ENCODE peak calls at places on chromosomes 12 and 14, in nine cellular contexts. T, V, O, M, U, B, Q, Z and Y are unnamed samples. For H3K27me3 and H3K9me3, the result is how much of the 10 kb centered on the place peaks cover.

GRCh38 chr12:50101663-50102062 is 2.1 kb upstream of the GPD1 start:
- DNase-seq in O (no peak), U (no peak), V (no peak), M (no peak), Q (peak), B (no peak), Z (peak), T (no peak), Y (peak)

GRCh38 chr12:131755305-131756113 is 44.6 kb downstream of the SFSWAP start:
- DNase-seq in Q (peak), T (no peak), B (no peak), M (no peak), O (no peak), Z (peak), U (no peak), V (no peak), Y (no peak)

GRCh38 chr14:88550078-88550477 is 4.7 kb downstream of the PTPN21 start:
- DNase-seq in T (no peak), V (no peak), B (no peak), U (no peak), O (no peak), M (no peak), Q (no peak), Z (no peak), Y (no peak)

GRCh38 chr12:124567673-124568373 is 411 bp upstream of the NCOR2 start:
- DNase-seq in B (peak), O (peak), T (peak), Z (no peak), M (peak), V (peak), Q (peak), U (no peak), Y (peak)

GRCh38 chr12:32690927-32691326 is 11.8 kb downstream of the DNM1L start:
- DNase-seq in U (no peak), O (no peak), Z (no peak), T (no peak), Q (no peak), M (no peak), B (no peak), V (no peak), Y (no peak)

GRCh38 chr12:32181498-32182175 is 75.0 kb downstream of the BICD1 start:
- DNase-seq in T (no peak), Z (no peak), U (no peak), V (no peak), O (no peak), M (no peak), B (no peak), Q (peak), Y (no peak)

GRCh38 chr12:91774471-91774921 is 371.1 kb downstream of the BTG1 start:
- DNase-seq in B (no peak), V (peak), Z (no peak), M (no peak), U (no peak), Q (peak), O (no peak), T (no peak), Y (peak)

GRCh38 chr12:108253540-108253939 is 85.6 kb downstream of the CMKLR1 start:
- DNase-seq in B (no peak), V (no peak), U (no peak), Z (no peak), O (no peak), Q (no peak), T (no peak), M (no peak), Y (no peak)

GRCh38 chr12:65670775-65671174 is 153.5 kb upstream of the HMGA2 start:
- DNase-seq in B (no peak), Q (no peak), U (no peak), Z (no peak), T (no peak), M (no peak), V (no peak), O (no peak), Y (no peak)

GRCh38 chr12:121860257-121860656 is 1.6 kb upstream of the HPD start:
- DNase-seq in V (no peak), U (no peak), M (no peak), O (no peak), Q (no peak), Z (no peak), B (no peak), T (no peak), Y (no peak)

GRCh38 chr14:103301512-103302197 is 32.4 kb upstream of the EIF5 start:
- DNase-seq in Q (no peak), O (no peak), V (no peak), Z (no peak), T (no peak), M (peak), B (no peak), U (no peak), Y (no peak)

GRCh38 chr14:61521773-61522172 is 173.5 kb upstream of the HIF1A start:
- DNase-seq in Z (no peak), O (no peak), M (no peak), U (no peak), T (no peak), Q (no peak), V (no peak), B (no peak), Y (no peak)

GRCh38 chr12:64400041-64400440 is 4.2 kb upstream of the XPOT start:
- DNase-seq in O (no peak), U (no peak), V (no peak), Q (peak), B (no peak), M (no peak), Z (no peak), T (no peak), Y (peak)

GRCh38 chr12:116687888-116688287 is 50.0 kb downstream of the SPRING1 start:
- DNase-seq in Z (peak), O (peak), M (peak), T (peak), B (no peak), Q (no peak), U (no peak), V (peak), Y (no peak)

GRCh38 chr12:131105736-131106356 is 152.1 kb downstream of the ADGRD1 start:
- DNase-seq in T (peak), M (peak), Q (no peak), U (no peak), Z (no peak), B (peak), V (no peak), O (no peak), Y (no peak)

GRCh38 chr14:75370416-75371205 is 57.2 kb upstream of the JDP2 start:
- DNase-seq in O (no peak), V (no peak), T (no peak), U (no peak), M (no peak), Z (no peak), Q (no peak), B (no peak), Y (no peak)

GRCh38 chr12:109951136-109951535 is 45.0 kb downstream of the GIT2 start:
- DNase-seq in O (no peak), V (no peak), B (no peak), T (no peak), Z (peak), U (no peak), M (no peak), Q (peak), Y (peak)

GRCh38 chr12:92759634-92760268 is 57.0 kb downstream of the PLEKHG7 start:
- DNase-seq in U (no peak), O (no peak), T (no peak), Q (peak), B (no peak), M (no peak), Z (peak), V (peak), Y (peak)

GRCh38 chr14:99731536-99732435 is 47.7 kb downstream of the CYP46A1 start:
- DNase-seq in Q (no peak), Z (no peak), B (no peak), T (peak), O (peak), U (no peak), V (peak), M (peak), Y (no peak)

GRCh38 chr12:5565933-5566632 is 134.2 kb downstream of the NTF3 start:
- DNase-seq in U (no peak), B (no peak), V (peak), Q (peak), T (no peak), O (no peak), Z (no peak), M (no peak), Y (peak)

GRCh38 chr12:92702754-92703679 is at the start of gene PLEKHG7:
- DNase-seq in M (no peak), U (no peak), V (no peak), Q (no peak), T (no peak), O (no peak), B (no peak), Z (no peak), Y (no peak)

GRCh38 chr14:91230363-91231035 is 14.0 kb downstream of the GPR68 start:
- DNase-seq in V (no peak), Q (no peak), Z (no peak), U (no peak), M (no peak), B (no peak), T (no peak), O (no peak), Y (no peak)
- H3K4me3 ChIP-seq in V (no peak), Q (peak), Z (no peak), U (peak), M (no peak), B (no peak), T (no peak), O (no peak), Y (no peak)

DNA sequence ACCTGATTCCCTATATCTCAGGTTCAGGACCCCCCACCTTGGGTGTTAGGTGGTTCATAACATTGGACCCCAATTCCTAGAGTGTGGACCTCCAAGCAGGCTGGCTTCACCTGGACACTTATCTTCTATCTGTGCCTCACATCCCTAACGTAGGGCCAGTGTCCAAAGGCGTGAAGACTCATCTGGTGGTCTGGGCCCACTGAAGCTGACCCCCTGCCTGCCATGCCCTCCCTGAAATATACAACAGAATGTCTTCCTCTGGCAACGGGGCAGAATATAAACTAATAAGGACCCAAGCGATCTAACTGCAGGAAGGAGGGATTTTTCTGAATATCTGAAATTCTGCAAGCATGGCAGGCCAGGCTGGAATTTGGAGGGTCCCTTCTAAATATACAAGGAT is 5.6 kb downstream of the HOXC13 start:
- DNase-seq in V (no peak), U (no peak), O (no peak), Q (no peak), M (no peak), B (no peak), Z (no peak), T (no peak), Y (no peak)
- H3K27me3 ChIP-seq in V (under half), U (under half), O (under half), Q (half or more), M (under half), B (under half), Z (under half), T (half or more), Y (half or more)

DNA sequence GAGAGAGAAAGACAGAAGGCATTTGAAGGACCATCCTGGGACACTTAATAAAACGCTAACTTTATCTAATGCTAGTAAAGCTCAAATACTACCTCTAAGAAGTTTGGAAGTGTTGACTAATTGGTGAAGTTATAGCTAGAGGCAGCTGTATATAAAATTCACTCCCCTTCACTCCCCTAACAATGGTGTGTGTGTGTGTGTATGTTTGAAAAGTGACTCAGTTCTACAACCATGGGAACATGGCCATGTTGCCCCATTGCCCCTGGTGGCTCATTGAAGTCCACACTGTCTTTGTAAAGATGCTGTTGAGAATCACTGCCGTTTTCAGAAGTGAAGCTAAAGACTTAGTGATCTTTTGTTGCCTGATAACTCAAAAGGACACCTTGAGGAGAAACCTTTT is 262.4 kb downstream of the NPAS3 start:
- DNase-seq in Q (no peak), O (no peak), U (no peak), V (no peak), M (no peak), T (no peak), B (no peak), Z (no peak), Y (no peak)
- H3K9me3 ChIP-seq in Q (under half), O (under half), U (under half), V (under half), M (under half), T (under half), B (under half), Z (under half), Y (under half)

GRCh38 chr14:51398898-51399297 is 158.9 kb downstream of the TMX1 start:
- DNase-seq in T (peak), Z (no peak), U (no peak), M (no peak), Q (peak), B (no peak), V (peak), O (peak), Y (peak)

GRCh38 chr14:51394804-51395203 is 154.8 kb downstream of the TMX1 start:
- DNase-seq in O (no peak), V (no peak), U (no peak), T (no peak), M (no peak), Q (peak), B (no peak), Z (no peak), Y (no peak)

GRCh38 chr14:51395361-51395849 is 155.4 kb downstream of the TMX1 start:
- DNase-seq in Q (peak), B (no peak), O (peak), U (no peak), M (no peak), T (peak), Z (no peak), V (peak), Y (peak)

GRCh38 chr14:51394391-51394790 is 154.3 kb downstream of the TMX1 start:
- DNase-seq in Z (no peak), Q (peak), O (no peak), B (no peak), U (no peak), T (no peak), V (no peak), M (no peak), Y (no peak)

DNA sequence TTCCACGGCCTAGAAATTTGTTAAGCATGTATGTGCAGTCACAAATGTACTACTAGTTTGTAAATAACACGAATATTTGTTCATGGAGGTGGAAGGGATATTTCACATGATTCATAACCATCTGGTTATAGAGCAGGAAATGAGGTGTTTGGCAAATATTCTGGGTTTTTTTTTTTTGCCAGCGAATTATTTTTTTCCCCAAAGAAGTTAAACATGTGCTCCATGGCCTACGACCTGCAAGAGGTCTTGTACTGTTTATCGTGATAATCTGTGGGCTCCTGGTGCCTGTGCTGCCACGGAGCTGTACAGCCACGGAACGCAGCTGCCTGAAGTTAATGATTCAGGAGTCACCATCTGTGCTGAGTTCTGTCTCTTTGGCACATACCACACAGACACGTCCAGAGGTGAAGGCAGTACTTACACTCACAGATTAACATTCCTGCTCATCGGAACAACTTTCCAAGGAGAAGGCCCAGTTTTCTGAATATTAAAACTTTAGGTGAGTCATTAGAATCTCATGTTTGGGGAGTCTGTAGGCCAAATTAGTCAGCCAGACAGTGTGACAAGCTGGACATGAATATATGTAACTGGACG is 156.3 kb downstream of the TMX1 start:
- DNase-seq in V (peak), Z (no peak), O (no peak), Q (peak), U (peak), T (no peak), M (no peak), B (peak), Y (peak)
- H3K4me3 ChIP-seq in V (no peak), Z (no peak), O (no peak), Q (peak), U (peak), T (no peak), M (no peak), B (no peak), Y (peak)

GRCh38 chr12:128970110-128970509 is 116.8 kb downstream of the GLT1D1 start:
- DNase-seq in M (no peak), T (no peak), Z (no peak), Q (no peak), V (no peak), B (no peak), U (no peak), O (no peak), Y (no peak)

GRCh38 chr12:128969480-128970055 is 116.3 kb downstream of the GLT1D1 start:
- DNase-seq in M (no peak), T (no peak), B (no peak), Z (no peak), U (no peak), O (no peak), Q (peak), V (no peak), Y (no peak)

GRCh38 chr12:128970941-128971340 is 117.7 kb downstream of the GLT1D1 start:
- DNase-seq in M (no peak), Q (no peak), T (no peak), B (no peak), Z (no peak), V (no peak), O (no peak), U (no peak), Y (no peak)

GRCh38 chr12:128966411-128966810 is 113.1 kb downstream of the GLT1D1 start:
- DNase-seq in M (no peak), V (no peak), T (no peak), U (no peak), Q (no peak), Z (no peak), B (no peak), O (no peak), Y (no peak)

DNA sequence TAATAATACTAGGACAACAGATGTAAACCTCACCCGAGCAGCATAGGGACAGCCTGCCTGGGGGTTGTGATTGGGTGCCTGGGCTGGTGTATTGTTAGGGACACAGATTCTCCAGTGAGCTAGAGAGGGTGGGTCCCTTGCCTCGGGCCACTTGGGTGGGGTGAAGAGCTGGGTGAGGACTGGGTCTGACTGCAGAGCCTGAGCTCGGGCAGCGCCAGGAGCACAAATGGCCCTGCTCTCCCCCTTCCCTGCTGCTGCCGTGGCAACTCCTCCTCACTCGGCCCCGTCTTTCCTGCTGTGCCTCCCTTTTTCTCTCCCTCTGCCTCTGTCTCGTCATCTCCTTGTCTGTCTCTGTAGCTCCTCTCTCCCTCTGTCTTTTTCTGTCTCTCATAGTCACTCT is 115.4 kb downstream of the GLT1D1 start:
- DNase-seq in V (no peak), U (no peak), Q (no peak), T (no peak), B (no peak), Z (no peak), O (no peak), M (no peak), Y (no peak)
- H3K27me3 ChIP-seq in V (under half), U (under half), Q (under half), T (under half), B (under half), Z (under half), O (under half), M (under half), Y (under half)

GRCh38 chr14:36519431-36520321 is at the start of gene NKX2-1:
- DNase-seq in O (no peak), U (no peak), T (no peak), Z (no peak), V (no peak), M (no peak), Q (peak), B (no peak), Y (no peak)
- H3K9me3 ChIP-seq in O (under half), U (under half), T (under half), Z (under half), V (under half), M (under half), Q (under half), B (under half), Y (under half)

GRCh38 chr14:95540236-95540635 is 5.4 kb downstream of the GLRX5 start:
- DNase-seq in Z (no peak), V (no peak), Q (no peak), O (no peak), B (no peak), T (no peak), U (no peak), M (no peak), Y (no peak)

GRCh38 chr14:95538801-95539509 is 4.1 kb downstream of the GLRX5 start:
- DNase-seq in O (no peak), Q (no peak), T (no peak), M (no peak), V (no peak), U (no peak), Z (no peak), B (no peak), Y (no peak)

GRCh38 chr14:95535226-95536021 is 574 bp downstream of the GLRX5 start:
- DNase-seq in V (no peak), T (peak), Z (no peak), Q (peak), U (no peak), O (peak), M (no peak), B (no peak), Y (no peak)

GRCh38 chr14:95536036-95536577 is 1.3 kb downstream of the GLRX5 start:
- DNase-seq in Q (no peak), Z (no peak), M (no peak), V (no peak), U (no peak), B (no peak), O (no peak), T (no peak), Y (no peak)

GRCh38 chr14:95537298-95538089 is 2.6 kb downstream of the GLRX5 start:
- DNase-seq in V (no peak), M (no peak), T (no peak), O (no peak), Z (no peak), B (no peak), Q (no peak), U (no peak), Y (no peak)
- H3K4me3 ChIP-seq in V (no peak), M (no peak), T (peak), O (peak), Z (no peak), B (no peak), Q (peak), U (peak), Y (peak)

GRCh38 chr14:35046048-35046750 is at the start of gene FAM177A1:
- DNase-seq in Q (peak), Z (peak), V (peak), B (peak), M (peak), O (peak), U (peak), T (peak), Y (peak)
- H3K27me3 ChIP-seq in Q (under half), Z (under half), V (under half), B (under half), M (under half), O (under half), U (under half), T (under half), Y (under half)

GRCh38 chr14:40697221-40697620 is 909.5 kb upstream of the LRFN5 start:
- DNase-seq in Q (no peak), U (no peak), Z (no peak), B (no peak), O (no peak), V (no peak), T (no peak), M (no peak), Y (no peak)
- H3K9me3 ChIP-seq in Q (under half), U (under half), Z (under half), B (under half), O (under half), V (under half), T (under half), M (under half), Y (under half)

DNA sequence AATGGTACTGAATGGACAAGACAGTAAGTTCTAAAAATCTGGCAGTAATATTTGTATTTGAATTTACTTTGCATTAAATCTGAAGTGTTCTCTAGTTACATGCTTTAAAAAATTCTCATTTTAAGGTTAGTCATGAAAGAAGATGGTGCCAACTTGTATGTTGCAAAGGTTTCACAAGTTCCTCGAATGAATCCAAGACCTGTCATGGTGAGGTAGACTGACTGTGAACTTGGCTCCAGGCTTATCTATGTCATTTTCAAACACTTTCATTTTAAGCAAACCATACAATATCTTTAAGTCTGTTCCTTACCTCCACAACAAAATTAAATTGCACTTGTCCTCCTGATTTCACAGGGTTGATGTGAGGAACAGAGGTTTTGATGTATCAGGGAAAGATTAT is 23.4 kb downstream of the CLEC2D start:
- DNase-seq in Q (no peak), B (no peak), T (no peak), V (no peak), O (no peak), Z (no peak), U (no peak), M (no peak), Y (no peak)
- H3K4me3 ChIP-seq in Q (no peak), B (no peak), T (no peak), V (no peak), O (no peak), Z (no peak), U (no peak), M (no peak), Y (no peak)